ENCODE peak calls at places on chromosomes 5 and 9, in five cellular contexts. One of them, this sample, is unnamed.

GRCh38 chr9:37441776-37442370 is 19.4 kb downstream of the GRHPR start:
- DNase-seq in HepG2: no peak
- DNase-seq in K562: no peak
- DNase-seq in A549: no peak
- DNase-seq in GM23338: no peak
- DNase-seq in this sample: no peak

GRCh38 chr9:121658166-121658565 is 6.7 kb downstream of the DAB2IP start:
- DNase-seq in A549: no peak
- DNase-seq in K562: no peak
- DNase-seq in GM23338: no peak
- DNase-seq in HepG2: no peak
- DNase-seq in this sample: no peak

GRCh38 chr5:81191726-81192125 is 41.4 kb upstream of the CKMT2 start:
- DNase-seq in HepG2: no peak
- DNase-seq in A549: no peak
- DNase-seq in GM23338: no peak
- DNase-seq in K562: no peak
- DNase-seq in this sample: no peak

GRCh38 chr5:109413463-109413862 is 3.7 kb upstream of the PJA2 start:
- DNase-seq in A549: no peak
- DNase-seq in HepG2: peak
- DNase-seq in GM23338: peak
- DNase-seq in K562: no peak
- DNase-seq in this sample: no peak

GRCh38 chr9:6923081-6923480 is 165.3 kb downstream of the KDM4C start:
- DNase-seq in K562: no peak
- DNase-seq in A549: no peak
- DNase-seq in HepG2: no peak
- DNase-seq in GM23338: no peak
- DNase-seq in this sample: no peak

GRCh38 chr5:17000296-17000939 is 64.3 kb upstream of the MYO10 start:
- DNase-seq in A549: peak
- DNase-seq in GM23338: no peak
- DNase-seq in K562: no peak
- DNase-seq in HepG2: no peak
- DNase-seq in this sample: no peak

GRCh38 chr5:104904561-104904960 is 1342.0 kb upstream of the NUDT12 start:
- DNase-seq in K562: no peak
- DNase-seq in A549: peak
- DNase-seq in HepG2: no peak
- DNase-seq in GM23338: no peak
- DNase-seq in this sample: no peak

GRCh38 chr5:6791031-6791577 is 77.9 kb downstream of the TENT4A start:
- DNase-seq in K562: no peak
- DNase-seq in A549: no peak
- DNase-seq in HepG2: no peak
- DNase-seq in GM23338: no peak
- DNase-seq in this sample: no peak

GRCh38 chr5:31059889-31060288 is 133.6 kb upstream of the CDH6 start:
- DNase-seq in K562: no peak
- DNase-seq in GM23338: no peak
- DNase-seq in A549: no peak
- DNase-seq in HepG2: no peak
- DNase-seq in this sample: no peak

GRCh38 chr9:89593776-89594427 is 10.9 kb upstream of the GADD45G start:
- DNase-seq in K562: peak
- DNase-seq in A549: peak
- DNase-seq in GM23338: peak
- DNase-seq in HepG2: peak
- DNase-seq in this sample: no peak

GRCh38 chr5:1555808-1556681 is 32.3 kb upstream of the LPCAT1 start:
- DNase-seq in K562: no peak
- DNase-seq in HepG2: no peak
- DNase-seq in GM23338: no peak
- DNase-seq in A549: no peak
- DNase-seq in this sample: no peak

DNA sequence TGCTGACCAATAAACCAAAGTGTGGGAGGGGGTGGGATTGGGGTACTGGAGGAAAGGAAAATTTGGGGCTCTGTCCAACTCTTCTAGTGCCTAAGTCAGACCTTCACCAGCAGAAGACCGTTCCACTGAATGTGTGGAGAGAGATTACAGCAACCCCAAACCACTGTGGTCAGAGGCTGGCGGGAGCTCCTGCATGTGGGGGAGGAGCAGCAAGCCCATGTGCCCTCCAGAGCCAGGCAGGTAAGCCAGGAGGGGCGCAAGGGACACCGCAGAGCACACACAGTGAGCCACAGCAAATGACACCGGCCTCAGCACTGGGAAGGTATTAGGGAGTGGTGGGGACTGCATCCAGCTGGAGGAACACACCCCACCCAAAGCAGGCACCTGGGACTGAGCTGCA is 62.9 kb downstream of the SMIM23 start:
- DNase-seq in A549: no peak
- DNase-seq in GM23338: no peak
- DNase-seq in K562: no peak
- DNase-seq in HepG2: no peak
- DNase-seq in this sample: no peak
- TF ChIP-seq JUNB in A549: no peak
- TF ChIP-seq JUNB in GM23338: no peak
- TF ChIP-seq JUNB in K562: no peak
- TF ChIP-seq JUNB in HepG2: no peak
- TF ChIP-seq JUNB in this sample: no peak

GRCh38 chr9:122808141-122808540 is 8.2 kb downstream of the OR1K1 start:
- DNase-seq in HepG2: no peak
- DNase-seq in K562: no peak
- DNase-seq in GM23338: no peak
- DNase-seq in A549: no peak
- DNase-seq in this sample: no peak

GRCh38 chr9:122806661-122807060 is 6.7 kb downstream of the OR1K1 start:
- DNase-seq in K562: peak
- DNase-seq in HepG2: no peak
- DNase-seq in GM23338: no peak
- DNase-seq in A549: no peak
- DNase-seq in this sample: no peak

GRCh38 chr9:122810306-122810946 is 10.5 kb downstream of the OR1K1 start:
- DNase-seq in HepG2: peak
- DNase-seq in K562: peak
- DNase-seq in GM23338: peak
- DNase-seq in A549: peak
- DNase-seq in this sample: peak

GRCh38 chr9:122812736-122813135 is 12.8 kb downstream of the OR1K1 start:
- DNase-seq in HepG2: no peak
- DNase-seq in A549: no peak
- DNase-seq in K562: no peak
- DNase-seq in GM23338: no peak
- DNase-seq in this sample: no peak

GRCh38 chr9:122807271-122807900 is 7.5 kb downstream of the OR1K1 start:
- DNase-seq in A549: no peak
- DNase-seq in GM23338: no peak
- DNase-seq in HepG2: no peak
- DNase-seq in K562: no peak
- DNase-seq in this sample: no peak
- TF ChIP-seq JUNB in A549: no peak
- TF ChIP-seq JUNB in GM23338: no peak
- TF ChIP-seq JUNB in HepG2: no peak
- TF ChIP-seq JUNB in K562: no peak
- TF ChIP-seq JUNB in this sample: no peak

DNA sequence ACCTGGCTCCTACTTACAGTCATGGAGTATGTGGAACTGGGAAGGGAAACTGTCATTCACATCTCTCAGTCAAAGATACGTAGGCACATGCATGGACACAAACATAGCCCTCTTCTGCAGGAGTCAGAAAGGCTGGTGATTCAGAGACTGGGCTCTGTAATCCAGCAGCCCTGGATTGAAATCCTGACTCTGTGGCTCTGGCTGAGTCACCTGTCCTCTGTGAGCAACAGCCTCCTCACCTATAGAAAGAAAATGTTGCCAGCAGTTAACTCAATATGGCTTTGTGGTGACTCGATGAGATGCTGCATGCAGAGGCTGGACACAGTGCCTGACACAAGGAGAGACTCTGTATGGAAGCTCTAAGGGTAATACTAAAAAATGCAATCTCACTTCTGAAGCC is 23.8 kb upstream of the CDKN2AIPNL start:
- DNase-seq in GM23338: no peak
- DNase-seq in K562: no peak
- DNase-seq in A549: peak
- DNase-seq in HepG2: no peak
- DNase-seq in this sample: no peak
- TF ChIP-seq JUNB in GM23338: no peak
- TF ChIP-seq JUNB in K562: no peak
- TF ChIP-seq JUNB in A549: no peak
- TF ChIP-seq JUNB in HepG2: no peak
- TF ChIP-seq JUNB in this sample: no peak

DNA sequence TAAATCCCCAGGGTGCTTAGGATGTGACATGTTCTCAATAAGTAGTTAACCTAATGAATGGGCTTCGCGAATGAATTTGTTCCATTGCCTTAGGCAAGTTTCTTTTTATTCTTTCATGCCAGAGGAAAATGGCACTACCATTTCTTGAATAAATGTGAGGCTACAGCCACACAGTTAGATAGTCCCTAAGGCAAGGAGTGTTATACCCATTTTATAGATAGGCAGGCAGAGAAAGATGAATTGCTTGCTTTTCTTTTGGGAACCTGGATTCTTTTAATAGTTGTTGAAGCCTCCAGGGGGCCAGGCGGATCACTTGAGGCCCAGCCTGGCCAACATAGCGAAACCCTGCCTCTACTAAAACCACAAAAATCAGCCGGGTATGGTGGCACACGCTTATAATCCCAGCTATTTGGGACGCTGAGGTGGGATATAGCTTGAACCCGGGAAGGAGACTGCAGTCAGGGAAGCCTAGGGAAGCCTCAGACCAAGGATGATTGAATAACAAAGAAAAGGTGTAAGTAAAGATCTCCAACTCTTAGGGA is 943 bp downstream of the NOP16 start:
- DNase-seq in K562: no peak
- DNase-seq in GM23338: no peak
- DNase-seq in A549: no peak
- DNase-seq in HepG2: no peak
- DNase-seq in this sample: no peak
- TF ChIP-seq JUNB in K562: no peak
- TF ChIP-seq JUNB in GM23338: no peak
- TF ChIP-seq JUNB in A549: no peak
- TF ChIP-seq JUNB in HepG2: no peak
- TF ChIP-seq JUNB in this sample: no peak

GRCh38 chr5:135568241-135568640 is 10.6 kb downstream of the CXCL14 start:
- DNase-seq in K562: no peak
- DNase-seq in HepG2: no peak
- DNase-seq in A549: no peak
- DNase-seq in GM23338: no peak
- DNase-seq in this sample: no peak

GRCh38 chr5:135568923-135569360 is 9.8 kb downstream of the CXCL14 start:
- DNase-seq in K562: no peak
- DNase-seq in A549: no peak
- DNase-seq in GM23338: no peak
- DNase-seq in HepG2: no peak
- DNase-seq in this sample: no peak

GRCh38 chr5:135570453-135570764 is 8.4 kb downstream of the CXCL14 start:
- DNase-seq in A549: no peak
- DNase-seq in HepG2: no peak
- DNase-seq in GM23338: no peak
- DNase-seq in K562: no peak
- DNase-seq in this sample: no peak

GRCh38 chr5:135571210-135571609 is 7.6 kb downstream of the CXCL14 start:
- DNase-seq in A549: no peak
- DNase-seq in K562: no peak
- DNase-seq in GM23338: no peak
- DNase-seq in HepG2: no peak
- DNase-seq in this sample: no peak

DNA sequence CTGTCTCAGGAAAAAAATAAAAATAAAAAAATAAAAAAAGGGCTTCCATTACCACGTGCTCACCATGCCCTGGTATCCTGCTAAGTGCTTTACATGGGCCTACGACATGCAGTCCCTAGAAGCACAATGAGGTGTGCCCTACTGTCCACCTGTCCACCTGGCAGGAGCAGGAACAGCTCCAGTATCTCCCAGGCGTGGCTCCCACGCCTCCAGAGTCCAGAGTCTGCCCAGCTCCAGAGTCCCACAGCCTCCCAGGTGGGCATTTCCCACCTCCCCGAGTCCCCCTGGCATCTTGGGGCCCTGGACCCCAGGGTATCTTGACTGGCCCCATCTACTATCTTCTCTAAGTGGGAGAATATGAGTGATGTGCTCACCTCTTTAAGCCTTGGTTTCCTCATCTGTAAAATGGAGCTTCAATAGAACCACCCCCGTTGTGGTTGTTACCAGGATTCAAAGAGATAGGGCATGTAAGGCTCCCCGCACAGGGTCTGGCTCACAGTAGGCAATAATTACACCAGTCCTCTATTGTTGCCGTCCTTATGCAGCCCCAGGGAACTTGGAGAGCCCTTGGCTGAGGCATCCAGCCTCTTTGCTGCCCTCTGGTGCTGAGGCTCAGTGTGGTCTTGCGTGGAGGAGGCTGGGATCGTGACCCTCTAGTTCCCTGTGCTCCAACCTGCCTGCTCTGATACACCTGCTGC is 8.9 kb downstream of the CXCL14 start:
- DNase-seq in A549: peak
- DNase-seq in K562: peak
- DNase-seq in GM23338: peak
- DNase-seq in HepG2: peak
- DNase-seq in this sample: no peak
- TF ChIP-seq JUNB in A549: no peak
- TF ChIP-seq JUNB in K562: no peak
- TF ChIP-seq JUNB in GM23338: no peak
- TF ChIP-seq JUNB in HepG2: no peak
- TF ChIP-seq JUNB in this sample: no peak

GRCh38 chr9:127829205-127829935 is 25.1 kb downstream of the ENG start:
- DNase-seq in HepG2: no peak
- DNase-seq in GM23338: no peak
- DNase-seq in K562: no peak
- DNase-seq in A549: no peak
- DNase-seq in this sample: no peak

GRCh38 chr9:127828262-127829031 is 25.8 kb downstream of the FPGS start:
- DNase-seq in GM23338: peak
- DNase-seq in K562: peak
- DNase-seq in HepG2: peak
- DNase-seq in A549: peak
- DNase-seq in this sample: no peak

GRCh38 chr9:127833555-127833954 is 20.9 kb downstream of the ENG start:
- DNase-seq in GM23338: no peak
- DNase-seq in HepG2: no peak
- DNase-seq in A549: no peak
- DNase-seq in K562: no peak
- DNase-seq in this sample: no peak

GRCh38 chr9:127835930-127836586 is 18.4 kb downstream of the ENG start:
- DNase-seq in A549: no peak
- DNase-seq in GM23338: no peak
- DNase-seq in K562: no peak
- DNase-seq in HepG2: no peak
- DNase-seq in this sample: no peak

DNA sequence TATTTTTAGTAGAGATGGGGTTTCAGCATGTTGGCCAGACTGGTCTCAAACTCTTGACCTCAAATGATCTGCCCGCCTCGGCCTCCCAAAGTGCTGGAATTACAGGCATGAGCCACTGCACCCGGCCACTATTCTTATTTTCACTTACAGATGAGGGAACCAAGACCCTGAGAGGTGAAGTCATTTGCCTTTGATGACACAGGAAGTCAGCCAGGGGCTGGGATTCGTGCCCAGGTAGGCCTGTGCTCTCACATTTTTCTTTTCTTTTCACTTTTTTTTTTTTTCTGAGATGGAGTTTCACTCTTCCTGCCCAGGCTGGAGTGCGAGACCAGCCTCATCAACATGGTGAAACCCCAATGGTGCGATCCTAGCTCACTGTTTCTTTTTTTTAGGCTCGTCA is 22.2 kb downstream of the ENG start:
- DNase-seq in K562: no peak
- DNase-seq in GM23338: no peak
- DNase-seq in HepG2: no peak
- DNase-seq in A549: no peak
- DNase-seq in this sample: no peak
- TF ChIP-seq JUNB in K562: no peak
- TF ChIP-seq JUNB in GM23338: no peak
- TF ChIP-seq JUNB in HepG2: no peak
- TF ChIP-seq JUNB in A549: no peak
- TF ChIP-seq JUNB in this sample: no peak

This sample was measured in GM12878.